ENCODE peak calls at places on chromosome 4, in five cellular contexts. P is cardiac septum; M is B cell; W is upper lobe of right lung; Z is effector memory CD8-positive, alpha-beta T cell. B is an unnamed sample.

GRCh38 chr4:90234916-90235547 is 107.8 kb downstream of the CCSER1 start:
- DNase-seq in P (no peak), M (no peak), W (peak), Z (no peak), B (no peak)

GRCh38 chr4:14115106-14115505 is 487.6 kb upstream of the BOD1L1 start:
- DNase-seq in P (no peak), M (no peak), W (no peak), Z (no peak), B (no peak)

GRCh38 chr4:58265734-58266133 is 1155.5 kb upstream of the IGFBP7 start:
- DNase-seq in P (no peak), M (no peak), W (no peak), Z (no peak), B (no peak)

GRCh38 chr4:3368841-3369760 is 72.7 kb upstream of the HGFAC start:
- DNase-seq in P (no peak), M (no peak), W (no peak), Z (no peak), B (no peak)

GRCh38 chr4:8267077-8267476 is 2.5 kb upstream of the HTRA3 start:
- DNase-seq in P (peak), M (peak), W (peak), Z (peak), B (no peak)

GRCh38 chr4:61462451-61463326 is 262.6 kb downstream of the ADGRL3 start:
- DNase-seq in P (no peak), M (no peak), W (no peak), Z (no peak), B (no peak)

GRCh38 chr4:39319678-39320077 is 46.5 kb downstream of the RFC1 start:
- DNase-seq in P (no peak), M (no peak), W (no peak), Z (no peak), B (no peak)

GRCh38 chr4:633976-634598 is 8.7 kb downstream of the PDE6B start:
- DNase-seq in P (no peak), M (no peak), W (peak), Z (no peak), B (no peak)

GRCh38 chr4:26821677-26822503 is 38.8 kb upstream of the STIM2 start:
- DNase-seq in P (no peak), M (no peak), W (no peak), Z (no peak), B (no peak)

GRCh38 chr4:116598155-116598979 is 487.0 kb downstream of the TRAM1L1 start:
- DNase-seq in P (no peak), M (no peak), W (no peak), Z (no peak), B (no peak)

GRCh38 chr4:60655356-60655755 is 544.8 kb upstream of the ADGRL3 start:
- DNase-seq in P (no peak), M (no peak), W (no peak), Z (no peak), B (no peak)

GRCh38 chr4:53734584-53735363 is 143.5 kb upstream of the LNX1 start:
- DNase-seq in P (no peak), M (no peak), W (no peak), Z (no peak), B (no peak)

GRCh38 chr4:98720871-98721480 is 62.6 kb upstream of the TSPAN5 start:
- DNase-seq in P (no peak), M (no peak), W (no peak), Z (no peak), B (no peak)

GRCh38 chr4:10051536-10052135 is 30.3 kb upstream of the SLC2A9 start:
- DNase-seq in P (no peak), M (no peak), W (no peak), Z (no peak), B (no peak)

GRCh38 chr4:65046496-65047101 is 623.7 kb downstream of the EPHA5 start:
- DNase-seq in P (no peak), M (no peak), W (no peak), Z (no peak), B (no peak)

GRCh38 chr4:20984011-20984836 is 284.0 kb downstream of the PACRGL start:
- DNase-seq in P (no peak), M (no peak), W (peak), Z (no peak), B (no peak)

GRCh38 chr4:7282786-7283185 is 90.4 kb downstream of the SORCS2 start:
- DNase-seq in P (no peak), M (no peak), W (no peak), Z (no peak), B (no peak)

B was measured in KG1.